ENCODE peak calls at places on chromosomes 11 and 22, in five cellular contexts. One of them, this sample, is unnamed.

GRCh38 chr11:44621140-44621681 is 55.7 kb downstream of the CD82 start:
- DNase-seq in nucleus accumbens: peak
- DNase-seq in astrocyte: no peak
- DNase-seq in kidney: peak
- DNase-seq in activated CD8-positive, alpha-beta memory T cell treated with anti-CD3 and anti-CD28 coated beads for 1 hour: peak
- DNase-seq in this sample: peak

GRCh38 chr11:31479073-31479472 is 30.3 kb downstream of the IMMP1L start:
- DNase-seq in nucleus accumbens: no peak
- DNase-seq in astrocyte: no peak
- DNase-seq in kidney: no peak
- DNase-seq in activated CD8-positive, alpha-beta memory T cell treated with anti-CD3 and anti-CD28 coated beads for 1 hour: no peak
- DNase-seq in this sample: no peak

GRCh38 chr11:26231252-26231661 is 100.7 kb upstream of the ANO3 start:
- DNase-seq in nucleus accumbens: no peak
- DNase-seq in astrocyte: peak
- DNase-seq in kidney: no peak
- DNase-seq in activated CD8-positive, alpha-beta memory T cell treated with anti-CD3 and anti-CD28 coated beads for 1 hour: no peak
- DNase-seq in this sample: peak

GRCh38 chr11:128544625-128545024 is 42.7 kb downstream of the ETS1 start:
- DNase-seq in nucleus accumbens: no peak
- DNase-seq in astrocyte: no peak
- DNase-seq in kidney: no peak
- DNase-seq in activated CD8-positive, alpha-beta memory T cell treated with anti-CD3 and anti-CD28 coated beads for 1 hour: no peak
- DNase-seq in this sample: no peak

GRCh38 chr11:360326-361280 is 8.7 kb upstream of the B4GALNT4 start:
- DNase-seq in nucleus accumbens: no peak
- DNase-seq in astrocyte: no peak
- DNase-seq in kidney: peak
- DNase-seq in activated CD8-positive, alpha-beta memory T cell treated with anti-CD3 and anti-CD28 coated beads for 1 hour: no peak
- DNase-seq in this sample: peak

GRCh38 chr22:19412478-19412877 is 19.1 kb downstream of the HIRA start:
- DNase-seq in nucleus accumbens: no peak
- DNase-seq in astrocyte: no peak
- DNase-seq in kidney: no peak
- DNase-seq in activated CD8-positive, alpha-beta memory T cell treated with anti-CD3 and anti-CD28 coated beads for 1 hour: no peak
- DNase-seq in this sample: no peak

GRCh38 chr22:19751497-19752245 is 8.9 kb upstream of the TBX1 start:
- DNase-seq in nucleus accumbens: no peak
- DNase-seq in astrocyte: no peak
- DNase-seq in kidney: no peak
- DNase-seq in activated CD8-positive, alpha-beta memory T cell treated with anti-CD3 and anti-CD28 coated beads for 1 hour: no peak
- DNase-seq in this sample: no peak

GRCh38 chr11:47918882-47919495 is 61.4 kb upstream of the PTPRJ start:
- DNase-seq in nucleus accumbens: no peak
- DNase-seq in astrocyte: peak
- DNase-seq in kidney: no peak
- DNase-seq in activated CD8-positive, alpha-beta memory T cell treated with anti-CD3 and anti-CD28 coated beads for 1 hour: no peak
- DNase-seq in this sample: peak

GRCh38 chr11:95378789-95379188 is 147.8 kb upstream of the SESN3 start:
- DNase-seq in nucleus accumbens: no peak
- DNase-seq in astrocyte: no peak
- DNase-seq in kidney: no peak
- DNase-seq in activated CD8-positive, alpha-beta memory T cell treated with anti-CD3 and anti-CD28 coated beads for 1 hour: no peak
- DNase-seq in this sample: no peak

GRCh38 chr11:128763224-128763623 is 69.4 kb downstream of the FLI1 start:
- DNase-seq in nucleus accumbens: no peak
- DNase-seq in astrocyte: no peak
- DNase-seq in kidney: no peak
- DNase-seq in activated CD8-positive, alpha-beta memory T cell treated with anti-CD3 and anti-CD28 coated beads for 1 hour: no peak
- DNase-seq in this sample: no peak

GRCh38 chr22:45006873-45007246 is 2.9 kb downstream of the PHF21B start:
- DNase-seq in nucleus accumbens: peak
- DNase-seq in astrocyte: no peak
- DNase-seq in kidney: no peak
- DNase-seq in activated CD8-positive, alpha-beta memory T cell treated with anti-CD3 and anti-CD28 coated beads for 1 hour: no peak
- DNase-seq in this sample: no peak

GRCh38 chr11:109309153-109309552 is 112.8 kb upstream of the C11orf87 start:
- DNase-seq in nucleus accumbens: no peak
- DNase-seq in astrocyte: peak
- DNase-seq in kidney: no peak
- DNase-seq in activated CD8-positive, alpha-beta memory T cell treated with anti-CD3 and anti-CD28 coated beads for 1 hour: no peak
- DNase-seq in this sample: no peak

GRCh38 chr11:2579315-2580060 is 120.3 kb downstream of the KCNQ1OT1 start:
- DNase-seq in nucleus accumbens: no peak
- DNase-seq in astrocyte: no peak
- DNase-seq in kidney: peak
- DNase-seq in activated CD8-positive, alpha-beta memory T cell treated with anti-CD3 and anti-CD28 coated beads for 1 hour: no peak
- DNase-seq in this sample: peak

GRCh38 chr11:132008872-132009271 is 638.5 kb downstream of the NTM start:
- DNase-seq in nucleus accumbens: no peak
- DNase-seq in astrocyte: no peak
- DNase-seq in kidney: no peak
- DNase-seq in activated CD8-positive, alpha-beta memory T cell treated with anti-CD3 and anti-CD28 coated beads for 1 hour: no peak
- DNase-seq in this sample: no peak

GRCh38 chr22:41085842-41086241 is 6.5 kb upstream of the EP300 start:
- DNase-seq in nucleus accumbens: no peak
- DNase-seq in astrocyte: no peak
- DNase-seq in kidney: no peak
- DNase-seq in activated CD8-positive, alpha-beta memory T cell treated with anti-CD3 and anti-CD28 coated beads for 1 hour: no peak
- DNase-seq in this sample: no peak

GRCh38 chr22:32558681-32559355 is 84.2 kb downstream of the FBXO7 start:
- DNase-seq in nucleus accumbens: no peak
- DNase-seq in astrocyte: peak
- DNase-seq in kidney: peak
- DNase-seq in activated CD8-positive, alpha-beta memory T cell treated with anti-CD3 and anti-CD28 coated beads for 1 hour: no peak
- DNase-seq in this sample: peak

GRCh38 chr11:118216621-118217526 is 7.9 kb downstream of the JAML start:
- DNase-seq in nucleus accumbens: no peak
- DNase-seq in astrocyte: no peak
- DNase-seq in kidney: no peak
- DNase-seq in activated CD8-positive, alpha-beta memory T cell treated with anti-CD3 and anti-CD28 coated beads for 1 hour: no peak
- DNase-seq in this sample: no peak

GRCh38 chr11:28526406-28526751 is 418.2 kb downstream of the METTL15 start:
- DNase-seq in nucleus accumbens: no peak
- DNase-seq in astrocyte: no peak
- DNase-seq in kidney: no peak
- DNase-seq in activated CD8-positive, alpha-beta memory T cell treated with anti-CD3 and anti-CD28 coated beads for 1 hour: no peak
- DNase-seq in this sample: peak

GRCh38 chr11:61061081-61061826 is 41.0 kb upstream of the CD5 start:
- DNase-seq in nucleus accumbens: no peak
- DNase-seq in astrocyte: peak
- DNase-seq in kidney: no peak
- DNase-seq in activated CD8-positive, alpha-beta memory T cell treated with anti-CD3 and anti-CD28 coated beads for 1 hour: peak
- DNase-seq in this sample: no peak

GRCh38 chr11:10855295-10855694 is 2.6 kb downstream of the ZBED5 start:
- DNase-seq in nucleus accumbens: no peak
- DNase-seq in astrocyte: no peak
- DNase-seq in kidney: no peak
- DNase-seq in activated CD8-positive, alpha-beta memory T cell treated with anti-CD3 and anti-CD28 coated beads for 1 hour: no peak
- DNase-seq in this sample: no peak

GRCh38 chr11:15761235-15761634 is 595.1 kb downstream of the SOX6 start:
- DNase-seq in nucleus accumbens: no peak
- DNase-seq in astrocyte: no peak
- DNase-seq in kidney: no peak
- DNase-seq in activated CD8-positive, alpha-beta memory T cell treated with anti-CD3 and anti-CD28 coated beads for 1 hour: no peak
- DNase-seq in this sample: no peak

GRCh38 chr22:43176090-43176489 is 10.8 kb downstream of the TTLL12 start:
- DNase-seq in nucleus accumbens: no peak
- DNase-seq in astrocyte: no peak
- DNase-seq in kidney: peak
- DNase-seq in activated CD8-positive, alpha-beta memory T cell treated with anti-CD3 and anti-CD28 coated beads for 1 hour: no peak
- DNase-seq in this sample: peak

GRCh38 chr11:113204280-113204679 is 110.1 kb upstream of the TTC12 start:
- DNase-seq in nucleus accumbens: no peak
- DNase-seq in astrocyte: no peak
- DNase-seq in kidney: no peak
- DNase-seq in activated CD8-positive, alpha-beta memory T cell treated with anti-CD3 and anti-CD28 coated beads for 1 hour: no peak
- DNase-seq in this sample: peak

GRCh38 chr11:83661491-83662350 is 375.6 kb upstream of the CCDC90B start:
- DNase-seq in nucleus accumbens: no peak
- DNase-seq in astrocyte: no peak
- DNase-seq in kidney: no peak
- DNase-seq in activated CD8-positive, alpha-beta memory T cell treated with anti-CD3 and anti-CD28 coated beads for 1 hour: no peak
- DNase-seq in this sample: peak

GRCh38 chr11:20221546-20221945 is 61.3 kb upstream of the DBX1 start:
- DNase-seq in nucleus accumbens: no peak
- DNase-seq in astrocyte: no peak
- DNase-seq in kidney: no peak
- DNase-seq in activated CD8-positive, alpha-beta memory T cell treated with anti-CD3 and anti-CD28 coated beads for 1 hour: no peak
- DNase-seq in this sample: no peak